ENCODE peak calls at places on chromosome 5, in five cellular contexts. T is A549; F is CD8-positive, alpha-beta memory T cell; W is gastrocnemius medialis; J is right lobe of liver. Z is an unnamed sample.

GRCh38 chr5:136090319-136090718 is 42.3 kb upstream of the SMAD5 start:
- DNase-seq in T (no peak), F (no peak), W (no peak), J (no peak), Z (no peak)

GRCh38 chr5:149651686-149652085 is 70.4 kb downstream of the ARHGEF37 start:
- DNase-seq in T (no peak), F (no peak), W (no peak), J (no peak), Z (no peak)

GRCh38 chr5:144812770-144813169 is 642.1 kb downstream of the KCTD16 start:
- DNase-seq in T (no peak), F (no peak), W (peak), J (no peak), Z (peak)

GRCh38 chr5:83507431-83507830 is 35.9 kb downstream of the VCAN start:
- DNase-seq in T (no peak), F (no peak), W (no peak), J (no peak), Z (no peak)

GRCh38 chr5:100900142-100900795 is 2.8 kb downstream of the ST8SIA4 start:
- DNase-seq in T (no peak), F (no peak), W (no peak), J (peak), Z (no peak)

GRCh38 chr5:1974501-1975405 is 92.0 kb upstream of the IRX4 start:
- DNase-seq in T (no peak), F (no peak), W (no peak), J (no peak), Z (no peak)

GRCh38 chr5:80041536-80041935 is 6.4 kb downstream of the THBS4 start:
- DNase-seq in T (no peak), F (no peak), W (no peak), J (no peak), Z (no peak)

GRCh38 chr5:135246923-135247795 is 151.9 kb downstream of the MACROH2A1 start:
- DNase-seq in T (peak), F (no peak), W (no peak), J (no peak), Z (peak)

GRCh38 chr5:35096209-35096608 is 48.5 kb upstream of the AGXT2 start:
- DNase-seq in T (no peak), F (no peak), W (no peak), J (no peak), Z (no peak)

GRCh38 chr5:163696270-163696887 is 191.0 kb downstream of the MAT2B start:
- DNase-seq in T (peak), F (no peak), W (no peak), J (peak), Z (peak)

GRCh38 chr5:173567548-173567947 is 48.9 kb downstream of the BOD1 start:
- DNase-seq in T (no peak), F (no peak), W (no peak), J (no peak), Z (peak)

GRCh38 chr5:10288600-10289213 is 19.0 kb downstream of the CMBL start:
- DNase-seq in T (no peak), F (no peak), W (peak), J (peak), Z (no peak)

GRCh38 chr5:160155017-160155725 is 35.9 kb upstream of the PWWP2A start:
- DNase-seq in T (no peak), F (no peak), W (no peak), J (no peak), Z (no peak)

GRCh38 chr5:141992349-141992963 is 20.4 kb downstream of the GNPDA1 start:
- DNase-seq in T (peak), F (peak), W (peak), J (peak), Z (no peak)

GRCh38 chr5:10400834-10401233 is 40.8 kb upstream of the ROPN1L start:
- DNase-seq in T (no peak), F (no peak), W (no peak), J (no peak), Z (no peak)

GRCh38 chr5:62212648-62213047 is 93.4 kb upstream of the KIF2A start:
- DNase-seq in T (no peak), F (no peak), W (no peak), J (no peak), Z (no peak)

GRCh38 chr5:86137297-86137696 is 480.4 kb upstream of the COX7C start:
- DNase-seq in T (no peak), F (no peak), W (no peak), J (no peak), Z (no peak)

GRCh38 chr5:103178167-103178566 is 58.1 kb downstream of the PPIP5K2 start:
- DNase-seq in T (peak), F (no peak), W (no peak), J (no peak), Z (no peak)

GRCh38 chr5:103174147-103174546 is 54.0 kb downstream of the PPIP5K2 start:
- DNase-seq in T (no peak), F (no peak), W (no peak), J (no peak), Z (no peak)

DNA sequence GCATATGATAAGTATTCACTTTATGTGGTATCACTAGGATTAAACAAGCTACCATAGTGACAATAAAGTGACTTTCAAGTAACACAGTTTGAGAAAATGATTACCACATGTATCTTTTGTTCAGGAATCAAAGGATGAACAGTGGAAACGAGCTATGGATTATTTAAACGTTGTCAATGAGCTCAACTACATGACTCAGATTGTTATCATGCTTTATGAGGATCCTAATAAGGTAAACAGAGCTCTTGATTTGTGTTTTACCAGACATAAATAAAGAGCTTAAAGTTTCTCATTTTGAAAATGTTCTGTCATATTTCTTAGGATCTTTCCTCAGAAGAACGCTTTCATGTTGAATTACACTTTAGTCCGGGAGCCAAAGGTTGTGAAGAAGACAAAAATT is 57.4 kb downstream of the PPIP5K2 start:
- DNase-seq in T (no peak), F (no peak), W (no peak), J (no peak), Z (no peak)
- H3K27ac ChIP-seq in T (no peak), F (no peak), W (no peak), J (no peak), Z (no peak)

GRCh38 chr5:167065784-167066183 is 1225.7 kb upstream of the WWC1 start:
- DNase-seq in T (no peak), F (no peak), W (no peak), J (no peak), Z (no peak)
- H3K27ac ChIP-seq in T (no peak), F (no peak), W (no peak), J (no peak), Z (no peak)

GRCh38 chr5:151454166-151454565 is 6.8 kb downstream of the SLC36A1 start:
- DNase-seq in T (no peak), F (no peak), W (peak), J (no peak), Z (no peak)
- H3K27ac ChIP-seq in T (no peak), F (no peak), W (peak), J (no peak), Z (no peak)

DNA sequence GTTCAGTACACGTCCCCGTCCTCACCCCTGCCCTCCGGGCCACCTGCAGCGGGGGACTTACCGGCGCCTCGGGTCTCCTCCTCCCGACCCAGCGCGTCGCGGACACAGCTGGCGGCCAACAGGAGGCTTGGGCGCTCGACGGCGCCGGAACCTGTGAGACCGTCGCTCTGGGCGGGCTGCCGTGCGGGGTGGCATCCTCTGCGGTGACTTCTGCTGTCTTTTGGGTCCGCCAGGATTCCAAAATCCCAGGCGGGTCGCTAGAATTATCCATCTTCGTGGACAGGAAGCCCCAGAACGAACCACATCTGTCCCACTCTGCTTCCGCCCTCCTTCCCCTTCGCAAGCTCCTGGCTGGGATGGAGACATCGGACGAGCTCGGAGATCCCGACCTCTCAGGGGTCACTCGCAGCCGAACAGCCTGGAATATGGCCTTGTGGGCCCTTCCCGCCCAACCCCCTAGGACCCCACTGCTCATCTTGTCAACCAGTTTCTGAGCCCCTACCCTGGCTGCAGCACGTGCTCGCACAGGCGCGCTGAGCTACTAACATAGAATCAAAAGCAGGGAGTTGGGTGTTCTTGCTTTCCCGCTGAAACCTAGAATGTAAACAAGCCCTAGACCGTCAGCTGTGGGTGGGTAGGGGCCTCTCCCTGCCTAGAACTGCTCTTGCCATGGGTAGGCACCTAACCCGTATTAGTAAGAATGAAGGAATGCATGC is 947 bp upstream of the MARCHF3 start:
- DNase-seq in T (peak), F (peak), W (no peak), J (peak), Z (no peak)
- H3K27ac ChIP-seq in T (peak), F (peak), W (peak), J (peak), Z (no peak)

GRCh38 chr5:72624641-72625236 is 117.5 kb upstream of the ZNF366 start:
- DNase-seq in T (no peak), F (no peak), W (peak), J (no peak), Z (no peak)
- H3K27ac ChIP-seq in T (no peak), F (no peak), W (peak), J (no peak), Z (no peak)

Z was measured in epithelial cell of prostate.